ENCODE peak calls at places on chromosomes 5 and 9, in seven cellular contexts. B is nephron progenitor cell; K is activated CD4-positive, alpha-beta T cell treated with anti-CD3 and anti-CD28 coated beads for 4 hours; X is GM04503; D is SW480; W is T-cell; N is upper lobe of right lung. U is an unnamed sample.
A peak's percentile ranks its signal among the peaks of the same experiment; 100 is the strongest.

GRCh38 chr9:2050236-2050635 is 35.1 kb downstream of the SMARCA2 start:
- DNase-seq in B (no peak), K (no peak), X (no peak), D (no peak), W (no peak), N (no peak), U (no peak)

GRCh38 chr9:126695186-126696090 is 81.7 kb downstream of the LMX1B start:
- DNase-seq in B (no peak), K (no peak), X (no peak), D (no peak), W (no peak), N (peak; percentile 50), U (no peak)

GRCh38 chr9:130938652-130939404 is at the start of gene FIBCD1:
- DNase-seq in B (peak; percentile 58), K (no peak), X (no peak), D (peak; percentile 72), W (no peak), N (no peak), U (no peak)

GRCh38 chr5:101047181-101047580 is 144.1 kb upstream of the ST8SIA4 start:
- DNase-seq in B (no peak), K (no peak), X (no peak), D (no peak), W (no peak), N (no peak), U (no peak)

GRCh38 chr9:124788542-124789217 is 11.7 kb downstream of the OLFML2A start:
- DNase-seq in B (no peak), K (no peak), X (no peak), D (no peak), W (no peak), N (peak; percentile 16), U (no peak)

GRCh38 chr5:62333250-62333800 is 27.3 kb downstream of the KIF2A start:
- DNase-seq in B (no peak), K (no peak), X (no peak), D (no peak), W (no peak), N (no peak), U (no peak)

GRCh38 chr5:16508730-16509531 is 43.3 kb upstream of the ZNF622 start:
- DNase-seq in B (peak; percentile 23), K (no peak), X (no peak), D (peak; percentile 88), W (no peak), N (peak; percentile 78), U (no peak)

GRCh38 chr9:129509508-129509907 is 111.4 kb downstream of the C9orf50 start:
- DNase-seq in B (no peak), K (no peak), X (no peak), D (peak; percentile 50), W (no peak), N (no peak), U (no peak)

GRCh38 chr5:89324990-89325389 is 442.0 kb upstream of the MEF2C start:
- DNase-seq in B (no peak), K (no peak), X (no peak), D (no peak), W (no peak), N (no peak), U (no peak)

GRCh38 chr9:77910216-77910615 is 121.4 kb downstream of the GNAQ start:
- DNase-seq in B (no peak), K (no peak), X (no peak), D (no peak), W (no peak), N (no peak), U (no peak)

GRCh38 chr9:87556039-87556438 is 58.4 kb downstream of the DAPK1 start:
- DNase-seq in B (no peak), K (no peak), X (no peak), D (no peak), W (no peak), N (no peak), U (no peak)

GRCh38 chr5:151682751-151683331 is 3.9 kb downstream of the SPARC start:
- DNase-seq in B (no peak), K (no peak), X (no peak), D (no peak), W (no peak), N (no peak), U (no peak)

GRCh38 chr9:20478780-20479179 is 143.5 kb downstream of the MLLT3 start:
- DNase-seq in B (no peak), K (no peak), X (no peak), D (no peak), W (no peak), N (no peak), U (no peak)

GRCh38 chr9:16266648-16267276 is 603.7 kb downstream of the BNC2 start:
- DNase-seq in B (no peak), K (no peak), X (no peak), D (no peak), W (no peak), N (no peak), U (no peak)

GRCh38 chr9:23841304-23841703 is 15.3 kb upstream of the ELAVL2 start:
- DNase-seq in B (no peak), K (no peak), X (no peak), D (no peak), W (no peak), N (no peak), U (no peak)

GRCh38 chr9:97980918-97981827 is 2.0 kb upstream of the ANP32B start:
- DNase-seq in B (peak; percentile 16), K (no peak), X (no peak), D (peak; percentile 80), W (no peak), N (no peak), U (no peak)

GRCh38 chr9:34158362-34158869 is 20.4 kb upstream of the UBAP1 start:
- DNase-seq in B (no peak), K (no peak), X (peak; percentile 21), D (peak; percentile 95), W (no peak), N (no peak), U (no peak)

GRCh38 chr5:7754997-7755596 is 95.8 kb downstream of the CFAP90 start:
- DNase-seq in B (peak; percentile 78), K (no peak), X (no peak), D (peak; percentile 76), W (no peak), N (peak; percentile 86), U (no peak)

GRCh38 chr9:129383005-129383414 is 204.9 kb upstream of the IER5L start:
- DNase-seq in B (peak; percentile 40), K (no peak), X (no peak), D (peak; percentile 26), W (no peak), N (peak; percentile 87), U (no peak)

GRCh38 chr9:123421211-123421585 is 65.2 kb downstream of the CRB2 start:
- DNase-seq in B (no peak), K (no peak), X (no peak), D (no peak), W (no peak), N (peak; percentile 48), U (no peak)

GRCh38 chr9:113538646-113539430 is 75.3 kb downstream of the RGS3 start:
- DNase-seq in B (no peak), K (no peak), X (no peak), D (no peak), W (no peak), N (no peak), U (no peak)

GRCh38 chr5:33049845-33050244 is 338.7 kb downstream of the NPR3 start:
- DNase-seq in B (no peak), K (no peak), X (peak; percentile 77), D (peak; percentile 26), W (no peak), N (no peak), U (no peak)

GRCh38 chr5:179371681-179372675 is 26.7 kb upstream of the ADAMTS2 start:
- DNase-seq in B (no peak), K (no peak), X (no peak), D (no peak), W (no peak), N (peak; percentile 55), U (no peak)

GRCh38 chr5:157710887-157711286 is 20.3 kb upstream of the THG1L start:
- DNase-seq in B (no peak), K (no peak), X (peak; percentile 78), D (no peak), W (no peak), N (no peak), U (no peak)

GRCh38 chr9:72509053-72509452 is 12.4 kb upstream of the TMC1 start:
- DNase-seq in B (no peak), K (no peak), X (no peak), D (no peak), W (no peak), N (no peak), U (no peak)

GRCh38 chr9:131734165-131734610 is 5.7 kb downstream of the RAPGEF1 start:
- DNase-seq in B (no peak), K (no peak), X (no peak), D (no peak), W (peak; percentile 59), N (peak; percentile 81), U (no peak)

GRCh38 chr9:130713286-130713975 is 19.9 kb downstream of the EXOSC2 start:
- DNase-seq in B (no peak), K (no peak), X (no peak), D (no peak), W (no peak), N (no peak), U (no peak)

U was measured in stimulated activated naive CD4-positive, alpha-beta T cell treated with Interleukin-2 at 50 U/mL for 16 hours.